ENCODE peak calls at places on chromosomes 3 and 15, in five cellular contexts. One of them, this sample, is unnamed.

GRCh38 chr15:101309436-101310162 is 14.6 kb upstream of the SNRPA1 start:
- DNase-seq in heart left ventricle: no peak
- DNase-seq in endothelial cell: no peak
- DNase-seq in ovary: no peak
- DNase-seq in neural progenitor cell: no peak
- DNase-seq in this sample: no peak

GRCh38 chr3:194205675-194206133 is 69.8 kb downstream of the HES1 start:
- DNase-seq in heart left ventricle: no peak
- DNase-seq in endothelial cell: peak
- DNase-seq in ovary: no peak
- DNase-seq in neural progenitor cell: no peak
- DNase-seq in this sample: no peak

GRCh38 chr3:24272408-24272807 is 222.2 kb downstream of the THRB start:
- DNase-seq in heart left ventricle: no peak
- DNase-seq in endothelial cell: no peak
- DNase-seq in ovary: no peak
- DNase-seq in neural progenitor cell: no peak
- DNase-seq in this sample: no peak

GRCh38 chr3:73602171-73602570 is 22.6 kb downstream of the PDZRN3 start:
- DNase-seq in heart left ventricle: peak
- DNase-seq in endothelial cell: no peak
- DNase-seq in ovary: no peak
- DNase-seq in neural progenitor cell: no peak
- DNase-seq in this sample: peak

GRCh38 chr3:64878372-64878771 is 190.6 kb upstream of the ADAMTS9 start:
- DNase-seq in heart left ventricle: no peak
- DNase-seq in endothelial cell: no peak
- DNase-seq in ovary: no peak
- DNase-seq in neural progenitor cell: no peak
- DNase-seq in this sample: peak

GRCh38 chr3:177783338-177783737 is 586.1 kb upstream of the TBL1XR1 start:
- DNase-seq in heart left ventricle: no peak
- DNase-seq in endothelial cell: no peak
- DNase-seq in ovary: no peak
- DNase-seq in neural progenitor cell: no peak
- DNase-seq in this sample: no peak

GRCh38 chr15:63403254-63403945 is 21.8 kb upstream of the CA12 start:
- DNase-seq in heart left ventricle: no peak
- DNase-seq in endothelial cell: no peak
- DNase-seq in ovary: no peak
- DNase-seq in neural progenitor cell: no peak
- DNase-seq in this sample: peak

GRCh38 chr15:90002428-90002844 is 1.3 kb downstream of the ZNF710 start:
- DNase-seq in heart left ventricle: peak
- DNase-seq in endothelial cell: no peak
- DNase-seq in ovary: peak
- DNase-seq in neural progenitor cell: peak
- DNase-seq in this sample: peak

GRCh38 chr3:182105875-182106274 is 394.1 kb downstream of the SOX2 start:
- DNase-seq in heart left ventricle: no peak
- DNase-seq in endothelial cell: no peak
- DNase-seq in ovary: no peak
- DNase-seq in neural progenitor cell: no peak
- DNase-seq in this sample: peak

DNA sequence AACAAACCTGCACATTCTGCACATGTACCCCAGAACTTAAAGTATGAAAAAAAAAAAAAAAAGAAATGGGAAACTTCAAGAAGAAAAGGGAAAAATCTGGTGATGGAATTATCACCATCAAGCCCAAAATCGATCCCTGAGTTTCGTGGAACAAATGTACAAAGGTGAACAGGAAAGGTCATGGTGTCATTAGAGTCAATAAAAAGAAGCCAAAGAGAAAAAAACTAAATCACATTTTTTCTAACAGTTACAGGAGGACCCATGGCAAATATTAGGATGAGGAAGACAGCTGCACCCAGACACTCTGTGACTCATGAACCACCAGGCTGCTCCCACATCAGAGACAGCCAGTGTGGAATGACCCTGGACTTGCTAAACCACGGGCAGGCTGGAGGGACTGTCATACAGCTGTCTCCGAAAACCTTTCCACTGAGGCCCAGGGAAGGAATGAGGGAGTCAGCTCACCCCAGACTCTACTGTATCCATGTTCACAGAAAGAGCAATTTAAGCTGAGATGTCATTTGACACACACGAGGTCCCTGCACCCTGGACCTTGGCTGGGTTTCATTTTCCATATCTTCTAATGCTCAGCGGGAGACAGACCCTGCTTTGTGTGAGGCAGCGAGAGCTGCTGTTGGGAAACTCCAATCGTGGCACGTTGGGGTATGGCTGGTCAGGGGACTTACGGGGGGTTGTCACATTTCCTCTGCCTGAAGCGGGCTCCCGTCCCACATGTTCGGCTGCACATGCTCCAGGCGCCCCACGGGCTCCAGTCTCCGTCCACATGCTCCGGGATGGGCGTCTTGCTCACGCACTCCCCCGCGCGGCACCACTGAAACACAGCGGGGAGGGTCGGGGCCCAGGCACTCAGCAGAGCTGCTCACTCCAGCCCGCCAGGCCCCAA is 210.2 kb downstream of the ADAMTS17 start:
- DNase-seq in heart left ventricle: peak
- DNase-seq in endothelial cell: no peak
- DNase-seq in ovary: no peak
- DNase-seq in neural progenitor cell: peak
- DNase-seq in this sample: no peak
- TF ChIP-seq CTCF in heart left ventricle: peak
- TF ChIP-seq CTCF in endothelial cell: no peak
- TF ChIP-seq CTCF in ovary: no peak
- TF ChIP-seq CTCF in neural progenitor cell: peak
- TF ChIP-seq CTCF in this sample: no peak

GRCh38 chr3:154098396-154098795 is 22.8 kb upstream of the ARHGEF26 start:
- DNase-seq in heart left ventricle: no peak
- DNase-seq in endothelial cell: no peak
- DNase-seq in ovary: no peak
- DNase-seq in neural progenitor cell: no peak
- DNase-seq in this sample: peak

GRCh38 chr3:154101250-154101649 is 19.9 kb upstream of the ARHGEF26 start:
- DNase-seq in heart left ventricle: no peak
- DNase-seq in endothelial cell: no peak
- DNase-seq in ovary: no peak
- DNase-seq in neural progenitor cell: no peak
- DNase-seq in this sample: no peak

GRCh38 chr3:154100556-154100955 is 20.6 kb upstream of the ARHGEF26 start:
- DNase-seq in heart left ventricle: no peak
- DNase-seq in endothelial cell: no peak
- DNase-seq in ovary: no peak
- DNase-seq in neural progenitor cell: no peak
- DNase-seq in this sample: no peak

GRCh38 chr3:154090116-154090420 is 31.1 kb upstream of the ARHGEF26 start:
- DNase-seq in heart left ventricle: no peak
- DNase-seq in endothelial cell: no peak
- DNase-seq in ovary: no peak
- DNase-seq in neural progenitor cell: no peak
- DNase-seq in this sample: no peak

DNA sequence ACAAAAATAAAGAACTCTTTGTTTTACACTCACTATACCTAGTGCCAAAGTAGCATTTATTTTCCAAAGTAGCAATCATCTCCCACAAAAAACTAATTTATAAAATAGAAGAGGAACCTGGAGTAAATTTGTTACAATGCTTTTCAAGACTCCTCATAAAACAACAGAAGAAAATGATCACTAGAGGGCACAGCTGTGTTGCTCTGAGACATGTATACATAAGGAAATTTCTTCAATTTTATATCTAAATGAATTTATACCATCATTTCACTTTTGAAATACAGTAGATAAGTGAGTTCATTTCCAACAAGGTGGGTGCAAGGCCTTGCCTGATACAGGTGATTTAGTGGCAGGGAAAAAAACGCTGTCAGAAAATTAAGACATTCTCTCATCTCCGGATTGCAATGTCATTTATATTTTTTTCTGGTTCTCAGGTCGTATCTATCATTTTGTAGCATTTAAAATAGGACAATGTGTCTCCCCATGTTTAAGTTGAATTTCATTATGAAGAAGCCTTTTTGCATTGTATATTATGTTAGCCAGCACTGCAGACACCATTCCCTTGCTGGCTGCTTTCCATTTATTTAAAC is 25.3 kb upstream of the ARHGEF26 start:
- DNase-seq in heart left ventricle: no peak
- DNase-seq in endothelial cell: no peak
- DNase-seq in ovary: no peak
- DNase-seq in neural progenitor cell: no peak
- DNase-seq in this sample: no peak
- TF ChIP-seq CTCF in heart left ventricle: peak
- TF ChIP-seq CTCF in endothelial cell: no peak
- TF ChIP-seq CTCF in ovary: no peak
- TF ChIP-seq CTCF in neural progenitor cell: peak
- TF ChIP-seq CTCF in this sample: peak

GRCh38 chr15:86138798-86139197 is 59.1 kb downstream of the AGBL1 start:
- DNase-seq in heart left ventricle: no peak
- DNase-seq in endothelial cell: no peak
- DNase-seq in ovary: no peak
- DNase-seq in neural progenitor cell: no peak
- DNase-seq in this sample: no peak

GRCh38 chr15:86135030-86135429 is 55.4 kb downstream of the AGBL1 start:
- DNase-seq in heart left ventricle: no peak
- DNase-seq in endothelial cell: no peak
- DNase-seq in ovary: no peak
- DNase-seq in neural progenitor cell: no peak
- DNase-seq in this sample: no peak

GRCh38 chr15:86139828-86140227 is 60.2 kb downstream of the AGBL1 start:
- DNase-seq in heart left ventricle: no peak
- DNase-seq in endothelial cell: no peak
- DNase-seq in ovary: no peak
- DNase-seq in neural progenitor cell: peak
- DNase-seq in this sample: no peak
- TF ChIP-seq CTCF in heart left ventricle: no peak
- TF ChIP-seq CTCF in endothelial cell: peak
- TF ChIP-seq CTCF in ovary: no peak
- TF ChIP-seq CTCF in neural progenitor cell: peak
- TF ChIP-seq CTCF in this sample: no peak

DNA sequence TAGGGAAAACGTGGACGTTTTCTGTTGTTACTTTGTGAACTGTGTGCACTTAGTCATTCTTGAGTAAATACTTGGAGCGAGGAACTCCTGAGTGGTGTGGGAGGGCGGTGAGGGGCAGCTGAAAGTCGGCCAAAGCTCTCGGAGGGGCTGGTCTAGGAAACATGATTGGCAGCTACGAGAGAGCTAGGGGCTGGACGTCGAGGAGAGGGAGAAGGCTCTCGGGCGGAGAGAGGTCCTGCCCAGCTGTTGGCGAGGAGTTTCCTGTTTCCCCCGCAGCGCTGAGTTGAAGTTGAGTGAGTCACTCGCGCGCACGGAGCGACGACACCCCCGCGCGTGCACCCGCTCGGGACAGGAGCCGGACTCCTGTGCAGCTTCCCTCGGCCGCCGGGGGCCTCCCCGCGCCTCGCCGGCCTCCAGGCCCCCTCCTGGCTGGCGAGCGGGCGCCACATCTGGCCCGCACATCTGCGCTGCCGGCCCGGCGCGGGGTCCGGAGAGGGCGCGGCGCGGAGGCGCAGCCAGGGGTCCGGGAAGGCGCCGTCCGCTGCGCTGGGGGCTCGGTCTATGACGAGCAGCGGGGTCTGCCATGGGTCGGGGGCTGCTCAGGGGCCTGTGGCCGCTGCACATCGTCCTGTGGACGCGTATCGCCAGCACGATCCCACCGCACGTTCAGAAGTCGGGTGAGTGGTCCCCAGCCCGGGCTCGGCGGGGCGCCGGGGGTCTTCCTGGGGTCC is at the start of gene TGFBR2:
- DNase-seq in heart left ventricle: peak
- DNase-seq in endothelial cell: peak
- DNase-seq in ovary: peak
- DNase-seq in neural progenitor cell: peak
- DNase-seq in this sample: peak
- TF ChIP-seq CTCF in heart left ventricle: peak
- TF ChIP-seq CTCF in endothelial cell: no peak
- TF ChIP-seq CTCF in ovary: no peak
- TF ChIP-seq CTCF in neural progenitor cell: peak
- TF ChIP-seq CTCF in this sample: peak

DNA sequence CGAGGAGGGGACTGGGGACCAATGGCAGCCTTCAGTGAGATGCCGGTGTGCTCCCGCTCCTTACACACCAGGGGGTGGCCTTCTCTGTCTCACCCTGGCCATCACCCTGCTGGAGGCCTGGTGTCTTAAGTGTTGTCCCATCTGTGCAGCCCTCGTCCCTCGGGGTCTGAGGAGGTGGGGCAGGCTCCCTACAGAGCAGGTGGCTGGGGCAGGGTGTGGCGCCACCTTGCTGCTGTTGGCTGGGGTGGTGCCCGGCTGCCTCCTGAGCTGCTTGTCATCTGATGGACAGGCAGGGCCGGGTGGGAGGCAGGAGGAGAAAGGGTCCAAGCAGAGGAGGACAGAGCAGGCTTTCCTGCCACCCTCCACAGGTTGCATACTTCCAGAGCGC is 25.9 kb downstream of the PTPN23 start:
- DNase-seq in heart left ventricle: no peak
- DNase-seq in endothelial cell: no peak
- DNase-seq in ovary: no peak
- DNase-seq in neural progenitor cell: no peak
- DNase-seq in this sample: no peak
- TF ChIP-seq CTCF in heart left ventricle: no peak
- TF ChIP-seq CTCF in endothelial cell: no peak
- TF ChIP-seq CTCF in ovary: no peak
- TF ChIP-seq CTCF in neural progenitor cell: no peak
- TF ChIP-seq CTCF in this sample: no peak

GRCh38 chr3:9934235-9934621 is 594 bp downstream of the CRELD1 start:
- DNase-seq in heart left ventricle: no peak
- DNase-seq in endothelial cell: no peak
- DNase-seq in ovary: no peak
- DNase-seq in neural progenitor cell: peak
- DNase-seq in this sample: peak
- TF ChIP-seq CTCF in heart left ventricle: no peak
- TF ChIP-seq CTCF in endothelial cell: no peak
- TF ChIP-seq CTCF in ovary: no peak
- TF ChIP-seq CTCF in neural progenitor cell: peak
- TF ChIP-seq CTCF in this sample: no peak

DNA sequence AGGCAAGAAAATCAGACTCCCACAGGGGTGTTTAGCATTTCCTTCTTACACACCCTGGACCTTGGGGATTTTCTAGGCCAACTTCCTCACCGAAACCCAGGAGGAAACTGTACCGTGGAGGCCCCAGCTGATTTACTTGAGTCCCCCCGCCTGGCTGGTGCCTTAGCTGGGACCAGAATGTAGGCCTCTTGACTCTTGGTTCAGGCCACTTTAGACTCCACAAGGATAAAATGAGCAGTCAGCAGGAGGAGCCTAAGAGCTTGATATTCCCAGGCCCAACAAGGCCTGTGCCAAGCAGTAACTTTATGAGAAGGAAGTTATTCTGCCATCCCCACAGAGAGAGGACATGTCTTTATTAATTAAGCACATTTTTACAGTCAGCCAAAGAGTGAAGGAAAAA is 4.6 kb upstream of the APBA2 start:
- DNase-seq in heart left ventricle: no peak
- DNase-seq in endothelial cell: no peak
- DNase-seq in ovary: no peak
- DNase-seq in neural progenitor cell: no peak
- DNase-seq in this sample: no peak
- TF ChIP-seq CTCF in heart left ventricle: no peak
- TF ChIP-seq CTCF in endothelial cell: no peak
- TF ChIP-seq CTCF in ovary: no peak
- TF ChIP-seq CTCF in neural progenitor cell: no peak
- TF ChIP-seq CTCF in this sample: no peak

This sample was measured in foreskin fibroblast.